ENCODE peak calls at places on chromosome 10, in ten cellular contexts. L is HTR-8/SVneo; Y is endothelial cell; A is tibial nerve; Q is HEK293T; B is AG08395; P is astrocyte of the hippocampus; K is stimulated activated CD4-positive, alpha-beta T cell treated with anti-CD3 and anti-CD28 coated beads, Interleukin-1b, Interleukin-23, amount 100 ng/mL, for 24 hours; R is epithelial cell of esophagus; S is AG09319. H is an unnamed sample.

GRCh38 chr10:59434463-59435326 is 72.3 kb upstream of the FAM13C start:
- DNase-seq in L (no peak), B (peak; percentile 17), S (no peak), R (peak; percentile 55), Y (no peak), P (peak; percentile 54), K (no peak), Q (no peak), A (no peak), H (peak; percentile 31)

GRCh38 chr10:120492366-120492765 is 35.3 kb downstream of the PLPP4 start:
- DNase-seq in P (no peak), Q (no peak), A (no peak), B (no peak), L (no peak), S (no peak), K (no peak), R (no peak), Y (no peak), H (no peak)

GRCh38 chr10:124339951-124340760 is 78.6 kb downstream of the OAT start:
- DNase-seq in Q (no peak), P (peak; percentile 91), B (peak; percentile 91), L (no peak), K (no peak), R (peak; percentile 66), A (no peak), Y (no peak), S (peak; percentile 91), H (no peak)

GRCh38 chr10:5776881-5777197 is 36.4 kb downstream of the GDI2 start:
- DNase-seq in K (no peak), A (no peak), P (peak; percentile 75), S (peak; percentile 35), Q (no peak), B (peak; percentile 79), Y (no peak), L (no peak), R (peak; percentile 48), H (peak; percentile 58)

GRCh38 chr10:20986049-20986448 is 88.9 kb upstream of the NEBL start:
- DNase-seq in Y (no peak), B (no peak), Q (no peak), L (no peak), R (no peak), K (no peak), S (no peak), A (no peak), P (no peak), H (no peak)

GRCh38 chr10:7411671-7412481 is 1.0 kb upstream of the SFMBT2 start:
- DNase-seq in K (no peak), Y (peak; percentile 24), R (no peak), L (no peak), P (peak; percentile 39), A (no peak), Q (no peak), B (no peak), S (no peak), H (no peak)

GRCh38 chr10:46293832-46294640 is 7.2 kb downstream of the ANTXRL start:
- DNase-seq in L (no peak), Q (no peak), K (no peak), S (no peak), B (no peak), Y (peak; percentile 38), R (peak; percentile 36), A (no peak), P (no peak), H (no peak)

GRCh38 chr10:109964318-109964717 is 41.0 kb upstream of the XPNPEP1 start:
- DNase-seq in R (no peak), A (no peak), S (no peak), Y (no peak), K (no peak), B (no peak), Q (no peak), L (no peak), P (no peak), H (no peak)

H was measured in RCC 7860.